ENCODE peak calls at places on chromosomes 2 and 18, in ten cellular contexts. S, I, Y, Q, L, N, F, C, P and X are unnamed samples.

GRCh38 chr2:40115894-40116293 is 336.0 kb downstream of the SLC8A1 start:
- DNase-seq in S (no peak), I (no peak), Y (no peak), Q (no peak), L (no peak), N (no peak), F (no peak), C (no peak), P (no peak), X (no peak)

GRCh38 chr2:218959141-218959731 is at the start of gene CDK5R2:
- DNase-seq in S (peak), I (peak), Y (peak), Q (peak), L (peak), N (peak), F (peak), C (peak), P (peak), X (peak)

GRCh38 chr18:55732227-55733106 is 144.5 kb upstream of the TCF4 start:
- DNase-seq in S (no peak), I (peak), Y (peak), Q (no peak), L (peak), N (peak), F (no peak), C (no peak), P (peak), X (no peak)

GRCh38 chr2:239376942-239377531 is 23.8 kb downstream of the HDAC4 start:
- DNase-seq in S (no peak), I (no peak), Y (no peak), Q (no peak), L (no peak), N (no peak), F (no peak), C (no peak), P (no peak), X (no peak)

GRCh38 chr18:3500016-3500415 is 50.0 kb downstream of the TGIF1 start:
- DNase-seq in S (no peak), I (no peak), Y (peak), Q (no peak), L (peak), N (no peak), F (no peak), C (no peak), P (no peak), X (no peak)

GRCh38 chr2:100352511-100352910 is 30.2 kb upstream of the LONRF2 start:
- DNase-seq in S (no peak), I (no peak), Y (no peak), Q (no peak), L (no peak), N (no peak), F (no peak), C (no peak), P (no peak), X (no peak)

GRCh38 chr18:3230401-3231334 is 10.9 kb upstream of the MYOM1 start:
- DNase-seq in S (no peak), I (no peak), Y (no peak), Q (no peak), L (peak), N (no peak), F (no peak), C (no peak), P (peak), X (no peak)

GRCh38 chr2:45850558-45850957 is 199.1 kb downstream of the PRKCE start:
- DNase-seq in S (no peak), I (peak), Y (no peak), Q (no peak), L (no peak), N (no peak), F (no peak), C (no peak), P (no peak), X (no peak)

GRCh38 chr2:96123290-96123689 is 6.9 kb upstream of the ADRA2B start:
- DNase-seq in S (no peak), I (no peak), Y (no peak), Q (no peak), L (no peak), N (no peak), F (no peak), C (no peak), P (no peak), X (no peak)

GRCh38 chr2:211132046-211132445 is 575.6 kb downstream of the CPS1 start:
- DNase-seq in S (peak), I (no peak), Y (peak), Q (no peak), L (no peak), N (no peak), F (no peak), C (no peak), P (no peak), X (no peak)

GRCh38 chr2:151823651-151824050 is 4.6 kb downstream of the ARL5A start:
- DNase-seq in S (no peak), I (no peak), Y (peak), Q (no peak), L (no peak), N (no peak), F (no peak), C (no peak), P (no peak), X (no peak)

GRCh38 chr2:191499874-191500565 is 177.9 kb upstream of the NABP1 start:
- DNase-seq in S (peak), I (no peak), Y (peak), Q (no peak), L (no peak), N (peak), F (no peak), C (no peak), P (no peak), X (no peak)

GRCh38 chr2:236042087-236042486 is 126.1 kb downstream of the GBX2 start:
- DNase-seq in S (no peak), I (no peak), Y (no peak), Q (no peak), L (no peak), N (no peak), F (no peak), C (no peak), P (no peak), X (no peak)

GRCh38 chr2:45008296-45009129 is 739 bp downstream of the SIX2 start:
- DNase-seq in S (no peak), I (peak), Y (no peak), Q (peak), L (peak), N (no peak), F (no peak), C (peak), P (no peak), X (no peak)

GRCh38 chr2:164917296-164917903 is 37.9 kb downstream of the SLC38A11 start:
- DNase-seq in S (peak), I (peak), Y (peak), Q (no peak), L (peak), N (no peak), F (peak), C (no peak), P (peak), X (no peak)

GRCh38 chr2:8494151-8494550 is 187.7 kb upstream of the ID2 start:
- DNase-seq in S (no peak), I (no peak), Y (no peak), Q (no peak), L (no peak), N (no peak), F (no peak), C (no peak), P (no peak), X (no peak)

GRCh38 chr2:230496891-230497290 is 80.9 kb downstream of the SP100 start:
- DNase-seq in S (no peak), I (no peak), Y (no peak), Q (no peak), L (no peak), N (no peak), F (peak), C (peak), P (no peak), X (no peak)

GRCh38 chr2:20282916-20283592 is 58.1 kb upstream of the SDC1 start:
- DNase-seq in S (peak), I (no peak), Y (peak), Q (no peak), L (peak), N (no peak), F (no peak), C (no peak), P (no peak), X (no peak)

GRCh38 chr2:109448946-109449788 is 164.6 kb downstream of the SEPTIN10 start:
- DNase-seq in S (no peak), I (peak), Y (peak), Q (no peak), L (no peak), N (no peak), F (no peak), C (peak), P (peak), X (no peak)

GRCh38 chr18:13245481-13246000 is 27.0 kb downstream of the LDLRAD4 start:
- DNase-seq in S (no peak), I (no peak), Y (no peak), Q (no peak), L (no peak), N (no peak), F (no peak), C (no peak), P (no peak), X (no peak)

GRCh38 chr2:191045141-191045540 is 31.2 kb upstream of the STAT1 start:
- DNase-seq in S (no peak), I (no peak), Y (peak), Q (no peak), L (no peak), N (no peak), F (no peak), C (no peak), P (no peak), X (no peak)

GRCh38 chr18:76487782-76488181 is 7.3 kb downstream of the ZNF516 start:
- DNase-seq in S (no peak), I (no peak), Y (no peak), Q (no peak), L (no peak), N (no peak), F (no peak), C (no peak), P (no peak), X (no peak)

DNA sequence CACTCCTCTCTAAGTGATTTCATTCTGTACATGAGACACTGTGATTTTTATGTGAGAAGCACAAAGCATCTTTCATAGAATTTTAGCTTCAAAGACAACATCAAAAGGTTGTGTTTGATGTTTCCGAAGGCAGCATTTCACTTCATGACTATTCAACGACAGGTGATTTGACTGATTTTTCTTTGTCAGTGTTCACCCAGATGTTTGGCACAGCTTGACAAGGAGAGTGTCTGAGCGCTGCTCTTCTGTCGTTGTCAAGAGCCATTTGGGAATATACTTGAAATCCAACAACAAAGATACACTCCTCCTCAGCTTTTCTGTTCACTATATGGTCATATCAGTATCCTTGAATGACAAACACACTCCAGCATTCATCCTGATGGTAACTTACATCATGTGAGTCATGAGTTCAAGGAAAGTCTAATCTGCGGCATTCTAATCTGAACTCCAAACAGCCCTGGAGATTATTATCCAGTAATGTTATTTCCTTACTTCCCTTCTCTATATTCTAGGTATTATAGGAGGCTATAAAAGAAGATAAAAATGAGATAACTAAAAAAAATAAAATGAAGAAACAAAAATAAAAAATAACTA is 45.9 kb upstream of the ST6GAL2 start:
- DNase-seq in S (no peak), I (no peak), Y (no peak), Q (no peak), L (no peak), N (no peak), F (no peak), C (no peak), P (no peak), X (no peak)
- TF ChIP-seq CTCF in S (no peak), I (no peak), Y (no peak), Q (no peak), L (no peak), N (no peak), F (no peak), C (no peak), P (no peak), X (no peak)

GRCh38 chr18:57909620-57910019 is 106.5 kb upstream of the ATP8B1 start:
- DNase-seq in S (no peak), I (peak), Y (peak), Q (no peak), L (no peak), N (no peak), F (no peak), C (no peak), P (peak), X (no peak)

GRCh38 chr18:57908092-57908491 is 105.0 kb upstream of the ATP8B1 start:
- DNase-seq in S (no peak), I (no peak), Y (no peak), Q (no peak), L (no peak), N (no peak), F (no peak), C (no peak), P (peak), X (no peak)

GRCh38 chr18:57910817-57911216 is 107.7 kb upstream of the ATP8B1 start:
- DNase-seq in S (no peak), I (no peak), Y (no peak), Q (peak), L (no peak), N (no peak), F (peak), C (peak), P (no peak), X (no peak)

GRCh38 chr18:57910134-57910533 is 107.0 kb upstream of the ATP8B1 start:
- DNase-seq in S (no peak), I (no peak), Y (no peak), Q (no peak), L (no peak), N (no peak), F (no peak), C (no peak), P (no peak), X (no peak)

DNA sequence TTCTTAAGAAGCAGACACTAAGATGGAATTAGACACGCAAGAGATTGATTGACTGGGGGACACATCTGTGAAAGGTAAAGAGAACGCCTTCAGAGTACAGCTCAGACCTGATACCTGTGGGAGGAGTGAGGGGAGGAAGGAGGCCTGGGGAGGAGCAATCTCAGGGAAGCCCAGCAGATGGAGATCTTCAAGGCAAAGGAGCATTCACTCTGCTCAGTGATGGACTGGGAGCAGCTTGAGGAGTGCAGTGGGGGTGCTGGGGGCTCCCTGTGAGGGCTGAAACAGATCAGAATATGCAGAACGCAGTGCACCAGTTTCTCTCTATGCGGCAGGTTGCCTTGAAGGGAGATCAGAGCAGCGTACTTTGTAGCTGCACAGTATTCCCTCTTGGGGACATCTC is 103.7 kb upstream of the ATP8B1 start:
- DNase-seq in S (no peak), I (peak), Y (no peak), Q (no peak), L (no peak), N (no peak), F (no peak), C (no peak), P (peak), X (no peak)
- TF ChIP-seq CTCF in S (peak), I (peak), Y (no peak), Q (no peak), L (peak), N (peak), F (no peak), C (no peak), P (no peak), X (no peak)

DNA sequence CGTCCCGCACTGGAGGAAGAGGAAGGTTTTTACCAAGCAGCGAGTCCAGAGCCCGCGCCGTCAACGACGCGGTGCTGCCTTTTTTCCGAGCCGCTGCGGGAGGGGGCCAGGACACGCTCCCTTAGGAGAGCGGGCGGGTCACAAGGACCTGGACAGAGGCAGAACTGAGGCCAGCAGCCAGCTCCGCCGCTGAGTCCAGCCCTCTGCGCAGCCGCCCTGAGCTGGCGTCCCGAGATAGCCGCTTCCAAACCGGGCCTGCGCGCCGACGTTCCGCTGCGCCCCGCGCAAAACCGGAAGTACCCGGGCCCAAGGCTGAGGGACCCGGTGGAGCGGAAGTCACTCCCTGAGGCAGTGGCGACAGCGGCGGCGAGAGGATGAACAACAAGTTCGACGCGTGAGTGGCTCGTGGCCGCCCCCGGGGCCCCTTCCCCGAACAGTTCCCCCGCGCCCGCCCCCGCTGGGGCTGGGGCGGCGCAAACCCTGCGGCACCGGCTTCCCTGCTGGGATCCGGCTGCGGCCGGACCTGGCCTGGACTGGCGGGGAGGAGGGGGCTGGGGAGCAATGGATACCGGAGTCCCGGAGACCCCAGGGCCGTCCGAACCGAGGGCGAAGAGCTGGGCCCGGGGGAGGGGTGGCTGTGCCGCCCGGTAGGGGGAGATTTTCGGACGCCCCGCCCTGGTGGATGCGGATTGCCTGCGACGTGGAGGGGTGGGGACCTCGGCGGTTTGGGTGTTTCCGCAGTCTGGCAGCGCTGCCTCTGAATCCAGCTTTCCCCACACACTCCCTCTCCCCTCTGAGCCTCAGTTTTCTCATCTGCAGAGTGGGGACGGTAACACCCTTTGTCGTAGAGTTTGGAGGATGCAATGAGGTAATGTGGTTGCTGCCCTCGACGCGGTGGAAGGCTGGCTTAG is at the start of the genes EIF4E2 and TIGD1:
- DNase-seq in S (peak), I (peak), Y (peak), Q (peak), L (peak), N (peak), F (peak), C (peak), P (peak), X (peak)
- TF ChIP-seq CTCF in S (peak), I (peak), Y (peak), Q (no peak), L (peak), N (no peak), F (peak), C (peak), P (no peak), X (peak)

GRCh38 chr18:47719096-47719780 is 211.2 kb downstream of the SMAD2 start:
- DNase-seq in S (no peak), I (no peak), Y (no peak), Q (no peak), L (no peak), N (no peak), F (no peak), C (no peak), P (no peak), X (no peak)
- TF ChIP-seq CTCF in S (no peak), I (no peak), Y (no peak), Q (no peak), L (no peak), N (no peak), F (no peak), C (no peak), P (no peak), X (no peak)

GRCh38 chr2:71223767-71224333 is 3.1 kb downstream of the PAIP2B start:
- DNase-seq in S (no peak), I (peak), Y (peak), Q (no peak), L (peak), N (peak), F (peak), C (peak), P (peak), X (no peak)
- TF ChIP-seq CTCF in S (peak), I (peak), Y (peak), Q (peak), L (peak), N (peak), F (peak), C (peak), P (peak), X (no peak)

GRCh38 chr2:26740346-26740745 is 23.7 kb upstream of the SLC35F6 start:
- DNase-seq in S (no peak), I (no peak), Y (no peak), Q (no peak), L (no peak), N (no peak), F (no peak), C (no peak), P (no peak), X (no peak)

GRCh38 chr2:26738481-26738880 is 25.6 kb upstream of the SLC35F6 start:
- DNase-seq in S (no peak), I (no peak), Y (no peak), Q (no peak), L (no peak), N (no peak), F (no peak), C (no peak), P (no peak), X (no peak)

GRCh38 chr2:26742053-26742770 is 21.9 kb upstream of the SLC35F6 start:
- DNase-seq in S (no peak), I (no peak), Y (no peak), Q (no peak), L (no peak), N (no peak), F (no peak), C (no peak), P (no peak), X (no peak)

GRCh38 chr2:26739514-26739913 is 24.6 kb upstream of the SLC35F6 start:
- DNase-seq in S (no peak), I (no peak), Y (no peak), Q (no peak), L (no peak), N (no peak), F (no peak), C (no peak), P (no peak), X (no peak)

GRCh38 chr2:26740890-26741302 is 23.2 kb upstream of the SLC35F6 start:
- DNase-seq in S (no peak), I (no peak), Y (no peak), Q (no peak), L (no peak), N (no peak), F (no peak), C (peak), P (no peak), X (no peak)
- TF ChIP-seq CTCF in S (no peak), I (no peak), Y (no peak), Q (no peak), L (no peak), N (no peak), F (no peak), C (no peak), P (no peak), X (no peak)

GRCh38 chr2:224038049-224038829 is 847 bp downstream of the SERPINE2 start:
- DNase-seq in S (no peak), I (peak), Y (no peak), Q (peak), L (peak), N (no peak), F (peak), C (peak), P (peak), X (no peak)
- TF ChIP-seq CTCF in S (peak), I (no peak), Y (no peak), Q (no peak), L (peak), N (no peak), F (no peak), C (no peak), P (no peak), X (no peak)

GRCh38 chr18:79523221-79523737 is 127.5 kb downstream of the NFATC1 start:
- DNase-seq in S (no peak), I (no peak), Y (no peak), Q (peak), L (no peak), N (no peak), F (peak), C (peak), P (no peak), X (no peak)
- TF ChIP-seq CTCF in S (no peak), I (no peak), Y (no peak), Q (no peak), L (no peak), N (no peak), F (peak), C (no peak), P (no peak), X (no peak)